ENCODE peak calls at places on chromosomes 5 and 9, in nine cellular contexts. P is uterus; M is activated naive CD8-positive, alpha-beta T cell treated with anti-CD3 and anti-CD28 coated beads, Interleukin-2, amount 50 U/mL, for 16 hours; R is nephron progenitor cell; Q is NCI-H446; X is NCI-H2081; C is neural crest cell; L is A172; G is Calu3. B is an unnamed sample.
A peak's percentile ranks its signal among the peaks of the same experiment; 100 is the strongest.

GRCh38 chr5:76813982-76814562 is 4.8 kb upstream of the F2RL1 start:
- DNase-seq in P (no peak), M (no peak), R (no peak), Q (no peak), X (no peak), C (no peak), L (peak; percentile 97), G (no peak), B (no peak)

GRCh38 chr9:127980056-127980705 is 608 bp downstream of the EEIG1 start:
- DNase-seq in P (peak; percentile 52), M (no peak), R (peak; percentile 66), Q (no peak), X (peak; percentile 32), C (peak; percentile 29), L (no peak), G (peak; percentile 63), B (peak; percentile 77)

GRCh38 chr5:36181709-36182262 is 29.9 kb downstream of the SKP2 start:
- DNase-seq in P (no peak), M (no peak), R (no peak), Q (no peak), X (no peak), C (no peak), L (no peak), G (no peak), B (no peak)

GRCh38 chr5:107744418-107745330 is 73.9 kb upstream of the EFNA5 start:
- DNase-seq in P (no peak), M (no peak), R (no peak), Q (no peak), X (no peak), C (no peak), L (no peak), G (no peak), B (no peak)

GRCh38 chr5:157130933-157131332 is 11.7 kb downstream of the MED7 start:
- DNase-seq in P (no peak), M (no peak), R (no peak), Q (no peak), X (no peak), C (no peak), L (peak; percentile 17), G (peak; percentile 19), B (peak; percentile 28)

GRCh38 chr9:116656977-116657376 is 30.1 kb upstream of the TRIM32 start:
- DNase-seq in P (no peak), M (no peak), R (no peak), Q (no peak), X (no peak), C (no peak), L (no peak), G (no peak), B (no peak)

GRCh38 chr9:133396952-133397351 is 20.8 kb downstream of the STKLD1 start:
- DNase-seq in P (no peak), M (no peak), R (peak; percentile 61), Q (no peak), X (no peak), C (peak; percentile 50), L (no peak), G (no peak), B (no peak)

GRCh38 chr5:149656576-149657182 is 73.4 kb upstream of the PPARGC1B start:
- DNase-seq in P (no peak), M (no peak), R (peak; percentile 56), Q (no peak), X (peak; percentile 36), C (no peak), L (peak; percentile 40), G (peak; percentile 71), B (peak; percentile 88)

GRCh38 chr9:127488946-127489345 is 37.6 kb downstream of the LRSAM1 start:
- DNase-seq in P (no peak), M (no peak), R (no peak), Q (no peak), X (no peak), C (no peak), L (no peak), G (no peak), B (no peak)

GRCh38 chr5:2153350-2153749 is 270.6 kb upstream of the IRX4 start:
- DNase-seq in P (no peak), M (no peak), R (no peak), Q (no peak), X (no peak), C (no peak), L (no peak), G (no peak), B (no peak)

GRCh38 chr5:139426222-139426885 is 13.0 kb downstream of the DNAJC18 start:
- DNase-seq in P (no peak), M (no peak), R (no peak), Q (no peak), X (no peak), C (no peak), L (no peak), G (no peak), B (no peak)

GRCh38 chr9:105269593-105269992 is 25.1 kb downstream of the SLC44A1 start:
- DNase-seq in P (no peak), M (no peak), R (no peak), Q (no peak), X (no peak), C (no peak), L (no peak), G (no peak), B (no peak)

B was measured in NCI-H345.